ENCODE peak calls at places on chromosome 4, in five cellular contexts. Q, V, B, R and J are unnamed samples.
A peak's percentile ranks its signal among the peaks of the same experiment; 100 is the strongest.

GRCh38 chr4:148857234-148857972 is 415.2 kb upstream of the NR3C2 start:
- DNase-seq in V (peak; percentile 30), R (no peak), B (no peak), Q (no peak), J (no peak)

GRCh38 chr4:24753519-24753918 is 41.9 kb upstream of the SOD3 start:
- DNase-seq in Q (no peak), B (peak; percentile 94), R (no peak), V (no peak), J (no peak)

GRCh38 chr4:140302151-140302859 is 71.1 kb upstream of the SCOC start:
- DNase-seq in Q (no peak), R (no peak), B (no peak), V (no peak), J (no peak)

GRCh38 chr4:103204114-103204513 is 6.0 kb upstream of the CENPE start:
- DNase-seq in B (no peak), Q (no peak), R (no peak), V (no peak), J (no peak)

GRCh38 chr4:37392540-37393255 is 148.2 kb downstream of the NWD2 start:
- DNase-seq in Q (peak; percentile 28), B (no peak), R (peak; percentile 47), V (no peak), J (peak; percentile 44)

GRCh38 chr4:188127157-188127874 is 11.9 kb upstream of the TRIML1 start:
- DNase-seq in Q (no peak), R (no peak), B (peak; percentile 88), V (peak; percentile 91), J (no peak)

GRCh38 chr4:150173420-150173819 is 95.2 kb downstream of the DCLK2 start:
- DNase-seq in R (no peak), Q (no peak), V (no peak), B (no peak), J (no peak)

GRCh38 chr4:169174247-169174646 is 96.5 kb downstream of the SH3RF1 start:
- DNase-seq in Q (no peak), V (no peak), B (no peak), R (no peak), J (no peak)

GRCh38 chr4:48947731-48948130 is 38.3 kb upstream of the CWH43 start:
- DNase-seq in V (no peak), Q (no peak), R (no peak), B (no peak), J (no peak)

GRCh38 chr4:181646864-181647263 is 596.3 kb upstream of the TENM3 start:
- DNase-seq in R (no peak), Q (no peak), B (no peak), V (no peak), J (no peak)

GRCh38 chr4:72975488-72975784 is 94.1 kb downstream of the COX18 start:
- DNase-seq in Q (no peak), R (no peak), V (no peak), B (peak; percentile 12), J (no peak)

GRCh38 chr4:151165205-151166000 is 66.0 kb downstream of the RPS3A start:
- DNase-seq in Q (no peak), R (no peak), V (no peak), B (no peak), J (no peak)

GRCh38 chr4:27278615-27279014 is 418.0 kb downstream of the STIM2 start:
- DNase-seq in V (peak; percentile 6), R (no peak), Q (no peak), B (peak; percentile 10), J (peak; percentile 17)

GRCh38 chr4:122309988-122310626 is 68.7 kb upstream of the ADAD1 start:
- DNase-seq in V (no peak), R (no peak), B (no peak), Q (no peak), J (no peak)

GRCh38 chr4:7068279-7068842 is 497 bp upstream of the GRPEL1 start:
- DNase-seq in B (no peak), R (no peak), V (no peak), Q (no peak), J (no peak)

GRCh38 chr4:6910340-6910959 is 824 bp downstream of the TBC1D14 start:
- DNase-seq in R (no peak), B (peak; percentile 44), Q (no peak), V (no peak), J (peak; percentile 34)

GRCh38 chr4:153651041-153651960 is 32.8 kb upstream of the TLR2 start:
- DNase-seq in B (no peak), V (no peak), R (peak; percentile 13), Q (no peak), J (peak; percentile 35)

GRCh38 chr4:149708513-149709175 is 107.0 kb downstream of the IQCM start:
- DNase-seq in R (no peak), B (no peak), V (peak; percentile 67), Q (no peak), J (no peak)

GRCh38 chr4:7103031-7103598 is 35.3 kb upstream of the GRPEL1 start:
- DNase-seq in B (peak; percentile 72), V (peak; percentile 71), R (peak; percentile 68), Q (peak; percentile 94), J (peak; percentile 95)

GRCh38 chr4:8198206-8198905 is 734 bp upstream of the SH3TC1 start:
- DNase-seq in Q (peak; percentile 66), R (no peak), V (no peak), B (no peak), J (no peak)

GRCh38 chr4:170008376-170008775 is 17.8 kb downstream of the MFAP3L start:
- DNase-seq in R (no peak), B (peak; percentile 6), V (peak; percentile 64), Q (no peak), J (no peak)

GRCh38 chr4:187294861-187295260 is 571.2 kb upstream of the FAT1 start:
- DNase-seq in B (no peak), V (no peak), Q (no peak), R (no peak), J (no peak)

GRCh38 chr4:7193040-7193958 is 961 bp downstream of the SORCS2 start:
- DNase-seq in B (no peak), Q (peak; percentile 10), V (no peak), R (peak; percentile 33), J (peak; percentile 18)

GRCh38 chr4:17726911-17727310 is 54.5 kb downstream of the FAM184B start:
- DNase-seq in B (no peak), V (no peak), Q (no peak), R (no peak), J (no peak)

GRCh38 chr4:26083987-26084386 is 170.0 kb downstream of the SMIM20 start:
- DNase-seq in V (peak; percentile 80), B (peak; percentile 72), R (no peak), Q (no peak), J (no peak)

GRCh38 chr4:156322592-156322991 is 368.9 kb upstream of the CTSO start:
- DNase-seq in B (no peak), V (peak; percentile 20), Q (no peak), R (no peak), J (no peak)